ENCODE peak calls at places on chromosomes 2 and 18, in six cellular contexts. One of them, this sample, is unnamed.

GRCh38 chr2:161250864-161251436 is 57.3 kb upstream of the PSMD14 start:
- DNase-seq in NCI-H460: peak; percentile 50
- DNase-seq in A549: peak; percentile 68
- DNase-seq in cerebellum: peak; percentile 34
- DNase-seq in pancreas: no peak
- DNase-seq in SK-MEL-5: peak; percentile 60
- DNase-seq in this sample: peak; percentile 74

GRCh38 chr2:224260605-224261004 is 141.3 kb downstream of the FAM124B start:
- DNase-seq in NCI-H460: no peak
- DNase-seq in cerebellum: peak; percentile 7
- DNase-seq in SK-MEL-5: peak; percentile 47
- DNase-seq in pancreas: no peak
- DNase-seq in A549: no peak
- DNase-seq in this sample: no peak

GRCh38 chr2:47309952-47310800 is 92.8 kb upstream of the MSH2 start:
- DNase-seq in SK-MEL-5: no peak
- DNase-seq in cerebellum: no peak
- DNase-seq in NCI-H460: no peak
- DNase-seq in A549: no peak
- DNase-seq in pancreas: no peak
- DNase-seq in this sample: peak; percentile 96

GRCh38 chr2:69190743-69191425 is 177.9 kb downstream of the ANTXR1 start:
- DNase-seq in pancreas: no peak
- DNase-seq in A549: no peak
- DNase-seq in SK-MEL-5: no peak
- DNase-seq in cerebellum: no peak
- DNase-seq in NCI-H460: no peak
- DNase-seq in this sample: no peak

GRCh38 chr2:72895154-72895553 is 7.9 kb downstream of the SPR start:
- DNase-seq in NCI-H460: no peak
- DNase-seq in pancreas: no peak
- DNase-seq in SK-MEL-5: no peak
- DNase-seq in A549: no peak
- DNase-seq in cerebellum: no peak
- DNase-seq in this sample: no peak

GRCh38 chr2:158741631-158742030 is 53.5 kb upstream of the DAPL1 start:
- DNase-seq in pancreas: no peak
- DNase-seq in A549: no peak
- DNase-seq in NCI-H460: no peak
- DNase-seq in SK-MEL-5: peak; percentile 21
- DNase-seq in cerebellum: no peak
- DNase-seq in this sample: no peak

GRCh38 chr2:33529771-33530481 is 53.5 kb downstream of the RASGRP3 start:
- DNase-seq in NCI-H460: no peak
- DNase-seq in cerebellum: no peak
- DNase-seq in SK-MEL-5: peak; percentile 50
- DNase-seq in pancreas: no peak
- DNase-seq in A549: peak; percentile 15
- DNase-seq in this sample: no peak

GRCh38 chr2:160109243-160109642 is 46.8 kb upstream of the PLA2R1 start:
- DNase-seq in SK-MEL-5: no peak
- DNase-seq in pancreas: no peak
- DNase-seq in NCI-H460: no peak
- DNase-seq in A549: no peak
- DNase-seq in cerebellum: no peak
- DNase-seq in this sample: no peak

GRCh38 chr18:78154444-78154843 is 825.2 kb upstream of the SALL3 start:
- DNase-seq in pancreas: no peak
- DNase-seq in NCI-H460: no peak
- DNase-seq in cerebellum: no peak
- DNase-seq in SK-MEL-5: no peak
- DNase-seq in A549: no peak
- DNase-seq in this sample: no peak

GRCh38 chr2:53755022-53755630 is 12.5 kb upstream of the CHAC2 start:
- DNase-seq in cerebellum: no peak
- DNase-seq in SK-MEL-5: no peak
- DNase-seq in A549: no peak
- DNase-seq in pancreas: no peak
- DNase-seq in NCI-H460: peak; percentile 7
- DNase-seq in this sample: no peak

GRCh38 chr2:145687445-145688104 is 1167.7 kb upstream of the ZEB2 start:
- DNase-seq in A549: no peak
- DNase-seq in cerebellum: no peak
- DNase-seq in pancreas: no peak
- DNase-seq in SK-MEL-5: no peak
- DNase-seq in NCI-H460: peak; percentile 26
- DNase-seq in this sample: no peak

GRCh38 chr2:218397502-218398436 is 1.9 kb upstream of the CTDSP1 start:
- DNase-seq in NCI-H460: peak; percentile 64
- DNase-seq in SK-MEL-5: no peak
- DNase-seq in cerebellum: no peak
- DNase-seq in A549: peak; percentile 65
- DNase-seq in pancreas: peak; percentile 76
- DNase-seq in this sample: peak; percentile 90

GRCh38 chr18:32280911-32281310 is 91.1 kb downstream of the MEP1B start:
- DNase-seq in NCI-H460: no peak
- DNase-seq in A549: no peak
- DNase-seq in SK-MEL-5: no peak
- DNase-seq in cerebellum: no peak
- DNase-seq in pancreas: no peak
- DNase-seq in this sample: no peak

GRCh38 chr18:9539283-9539682 is 64.0 kb downstream of the RALBP1 start:
- DNase-seq in cerebellum: no peak
- DNase-seq in A549: no peak
- DNase-seq in pancreas: no peak
- DNase-seq in SK-MEL-5: no peak
- DNase-seq in NCI-H460: no peak
- DNase-seq in this sample: no peak

GRCh38 chr2:80311304-80311703 is 6.8 kb upstream of the LRRTM1 start:
- DNase-seq in pancreas: no peak
- DNase-seq in SK-MEL-5: no peak
- DNase-seq in A549: no peak
- DNase-seq in cerebellum: no peak
- DNase-seq in NCI-H460: no peak
- DNase-seq in this sample: no peak

GRCh38 chr2:76270356-76270755 is 559.6 kb upstream of the GCFC2 start:
- DNase-seq in pancreas: no peak
- DNase-seq in NCI-H460: no peak
- DNase-seq in SK-MEL-5: no peak
- DNase-seq in A549: no peak
- DNase-seq in cerebellum: no peak
- DNase-seq in this sample: no peak

GRCh38 chr2:148989882-148990493 is 48.5 kb upstream of the LYPD6B start:
- DNase-seq in NCI-H460: peak; percentile 81
- DNase-seq in A549: peak; percentile 46
- DNase-seq in cerebellum: peak; percentile 82
- DNase-seq in pancreas: no peak
- DNase-seq in SK-MEL-5: peak; percentile 80
- DNase-seq in this sample: peak; percentile 82

GRCh38 chr2:202339052-202339870 is 36.9 kb upstream of the BMPR2 start:
- DNase-seq in A549: peak; percentile 5
- DNase-seq in SK-MEL-5: no peak
- DNase-seq in pancreas: no peak
- DNase-seq in cerebellum: no peak
- DNase-seq in NCI-H460: peak; percentile 48
- DNase-seq in this sample: peak; percentile 87

GRCh38 chr2:129906861-129907235 is 72.6 kb upstream of the RAB6C start:
- DNase-seq in pancreas: peak; percentile 45
- DNase-seq in SK-MEL-5: no peak
- DNase-seq in NCI-H460: no peak
- DNase-seq in cerebellum: no peak
- DNase-seq in A549: no peak
- DNase-seq in this sample: no peak

GRCh38 chr18:69330345-69330744 is 70.3 kb upstream of the DOK6 start:
- DNase-seq in SK-MEL-5: no peak
- DNase-seq in NCI-H460: no peak
- DNase-seq in cerebellum: no peak
- DNase-seq in A549: no peak
- DNase-seq in pancreas: no peak
- DNase-seq in this sample: peak; percentile 27

GRCh38 chr18:6487027-6487426 is 72.3 kb upstream of the L3MBTL4 start:
- DNase-seq in cerebellum: no peak
- DNase-seq in A549: no peak
- DNase-seq in SK-MEL-5: no peak
- DNase-seq in NCI-H460: no peak
- DNase-seq in pancreas: no peak
- DNase-seq in this sample: no peak

GRCh38 chr18:73679941-73680700 is 467.5 kb downstream of the FBXO15 start:
- DNase-seq in pancreas: no peak
- DNase-seq in NCI-H460: no peak
- DNase-seq in A549: no peak
- DNase-seq in SK-MEL-5: no peak
- DNase-seq in cerebellum: no peak
- DNase-seq in this sample: no peak

GRCh38 chr2:43058761-43059160 is 167.6 kb downstream of the ZFP36L2 start:
- DNase-seq in pancreas: no peak
- DNase-seq in A549: no peak
- DNase-seq in SK-MEL-5: no peak
- DNase-seq in cerebellum: no peak
- DNase-seq in NCI-H460: no peak
- DNase-seq in this sample: no peak

GRCh38 chr2:170143045-170143717 is 34.8 kb upstream of the MYO3B start:
- DNase-seq in SK-MEL-5: no peak
- DNase-seq in NCI-H460: no peak
- DNase-seq in pancreas: no peak
- DNase-seq in A549: no peak
- DNase-seq in cerebellum: no peak
- DNase-seq in this sample: no peak

GRCh38 chr18:10207682-10208081 is 246.8 kb upstream of the APCDD1 start:
- DNase-seq in NCI-H460: no peak
- DNase-seq in pancreas: no peak
- DNase-seq in A549: no peak
- DNase-seq in SK-MEL-5: no peak
- DNase-seq in cerebellum: no peak
- DNase-seq in this sample: no peak

GRCh38 chr2:41966431-41966893 is 81.4 kb upstream of the PKDCC start:
- DNase-seq in pancreas: peak; percentile 83
- DNase-seq in SK-MEL-5: peak; percentile 33
- DNase-seq in NCI-H460: peak; percentile 24
- DNase-seq in cerebellum: no peak
- DNase-seq in A549: peak; percentile 79
- DNase-seq in this sample: peak; percentile 58

GRCh38 chr2:108923736-108924443 is 65.1 kb downstream of the EDAR start:
- DNase-seq in SK-MEL-5: no peak
- DNase-seq in NCI-H460: no peak
- DNase-seq in cerebellum: no peak
- DNase-seq in pancreas: peak; percentile 35
- DNase-seq in A549: no peak
- DNase-seq in this sample: no peak

GRCh38 chr2:65064728-65065552 is 8.7 kb downstream of the CEP68 start:
- DNase-seq in A549: peak; percentile 52
- DNase-seq in pancreas: no peak
- DNase-seq in SK-MEL-5: peak; percentile 62
- DNase-seq in NCI-H460: peak; percentile 66
- DNase-seq in cerebellum: no peak
- DNase-seq in this sample: peak; percentile 36

GRCh38 chr2:64052468-64053241 is 33.4 kb upstream of the VPS54 start:
- DNase-seq in cerebellum: no peak
- DNase-seq in A549: no peak
- DNase-seq in pancreas: no peak
- DNase-seq in SK-MEL-5: peak; percentile 74
- DNase-seq in NCI-H460: no peak
- DNase-seq in this sample: no peak

GRCh38 chr18:79612291-79613108 is 67.1 kb upstream of the CTDP1 start:
- DNase-seq in cerebellum: no peak
- DNase-seq in SK-MEL-5: no peak
- DNase-seq in A549: no peak
- DNase-seq in NCI-H460: no peak
- DNase-seq in pancreas: peak; percentile 36
- DNase-seq in this sample: no peak

GRCh38 chr2:31666878-31667277 is 86.1 kb upstream of the SRD5A2 start:
- DNase-seq in NCI-H460: no peak
- DNase-seq in pancreas: no peak
- DNase-seq in cerebellum: no peak
- DNase-seq in A549: no peak
- DNase-seq in SK-MEL-5: no peak
- DNase-seq in this sample: no peak

GRCh38 chr2:224039080-224039769 is at the start of gene SERPINE2:
- DNase-seq in SK-MEL-5: peak; percentile 40
- DNase-seq in cerebellum: peak; percentile 37
- DNase-seq in NCI-H460: peak; percentile 80
- DNase-seq in A549: peak; percentile 91
- DNase-seq in pancreas: peak; percentile 70
- DNase-seq in this sample: no peak

GRCh38 chr2:105127288-105127915 is 89.5 kb downstream of the MRPS9 start:
- DNase-seq in pancreas: no peak
- DNase-seq in NCI-H460: no peak
- DNase-seq in cerebellum: no peak
- DNase-seq in SK-MEL-5: no peak
- DNase-seq in A549: no peak
- DNase-seq in this sample: no peak

GRCh38 chr2:201432038-201432437 is 19.2 kb downstream of the TRAK2 start:
- DNase-seq in cerebellum: no peak
- DNase-seq in NCI-H460: peak; percentile 47
- DNase-seq in A549: no peak
- DNase-seq in SK-MEL-5: no peak
- DNase-seq in pancreas: no peak
- DNase-seq in this sample: peak; percentile 32

GRCh38 chr2:171320208-171320621 is 113.6 kb downstream of the METTL8 start:
- DNase-seq in SK-MEL-5: no peak
- DNase-seq in pancreas: no peak
- DNase-seq in NCI-H460: no peak
- DNase-seq in cerebellum: peak; percentile 77
- DNase-seq in A549: no peak
- DNase-seq in this sample: no peak